ENCODE peak calls at places on chromosomes 11 and 22, in five cellular contexts. Q is stimulated activated CD8-positive, alpha-beta memory T cell treated with anti-CD3 and anti-CD28 coated beads, Interleukin-12 subunit alpha, Interleukin-12 subunit beta, amount 100 ng/mL, for 1 hour; V is astrocyte of the spinal cord; R is HTR-8/SVneo; N is activated naive CD4-positive, alpha-beta T cell. I is an unnamed sample.

GRCh38 chr11:76610871-76611475 is 59.6 kb downstream of the LRRC32 start:
- DNase-seq in Q (no peak), V (no peak), R (no peak), N (no peak), I (peak; percentile 71)

GRCh38 chr22:27434898-27435297 is 366.7 kb downstream of the MN1 start:
- DNase-seq in Q (no peak), V (no peak), R (no peak), N (no peak), I (peak; percentile 15)

GRCh38 chr22:20551805-20552449 is 44.5 kb downstream of the MED15 start:
- DNase-seq in Q (no peak), V (no peak), R (no peak), N (no peak), I (no peak)

GRCh38 chr11:7612661-7613393 is 60.5 kb downstream of the CYB5R2 start:
- DNase-seq in Q (no peak), V (no peak), R (no peak), N (no peak), I (peak; percentile 85)

GRCh38 chr11:68038718-68039525 is at the start of gene TCIRG1:
- DNase-seq in Q (no peak), V (peak; percentile 76), R (no peak), N (peak; percentile 43), I (peak; percentile 90)

GRCh38 chr22:36838119-36839030 is 21.5 kb upstream of the PVALB start:
- DNase-seq in Q (no peak), V (no peak), R (no peak), N (no peak), I (no peak)

GRCh38 chr22:22682196-22682595 is 37.8 kb downstream of the GGTLC2 start:
- DNase-seq in Q (no peak), V (no peak), R (no peak), N (no peak), I (no peak)

GRCh38 chr11:15525582-15525981 is 410.9 kb downstream of the INSC start:
- DNase-seq in Q (no peak), V (no peak), R (no peak), N (no peak), I (no peak)

GRCh38 chr11:13012037-13012693 is 3.0 kb downstream of the RASSF10 start:
- DNase-seq in Q (no peak), V (no peak), R (no peak), N (no peak), I (no peak)

GRCh38 chr22:35552186-35552842 is 11.7 kb downstream of the RASD2 start:
- DNase-seq in Q (peak; percentile 67), V (peak; percentile 55), R (peak; percentile 38), N (peak; percentile 77), I (peak; percentile 47)

GRCh38 chr22:46010951-46011626 is 34.1 kb upstream of the WNT7B start:
- DNase-seq in Q (no peak), V (peak; percentile 49), R (no peak), N (no peak), I (no peak)

GRCh38 chr22:17303441-17303839 is 65.8 kb upstream of the CECR2 start:
- DNase-seq in Q (no peak), V (no peak), R (no peak), N (no peak), I (no peak)

GRCh38 chr22:43867839-43868652 is 5.7 kb upstream of the SULT4A1 start:
- DNase-seq in Q (no peak), V (peak; percentile 66), R (peak; percentile 64), N (no peak), I (peak; percentile 72)

GRCh38 chr22:28015056-28015445 is 96.0 kb upstream of the PITPNB start:
- DNase-seq in Q (no peak), V (no peak), R (no peak), N (no peak), I (no peak)

GRCh38 chr22:49119551-49119952 is 708.1 kb downstream of the BRD1 start:
- DNase-seq in Q (no peak), V (no peak), R (no peak), N (no peak), I (no peak)

GRCh38 chr11:131671764-131672163 is 301.3 kb downstream of the NTM start:
- DNase-seq in Q (no peak), V (no peak), R (no peak), N (no peak), I (no peak)

GRCh38 chr11:44319170-44319551 is 9.2 kb upstream of the ALX4 start:
- DNase-seq in Q (no peak), V (no peak), R (no peak), N (no peak), I (no peak)

GRCh38 chr11:118791961-118792578 is 1.1 kb upstream of the DDX6 start:
- DNase-seq in Q (no peak), V (no peak), R (no peak), N (peak; percentile 41), I (peak; percentile 11)